ENCODE peak calls at places on chromosomes 3 and 15, in four cellular contexts. One of them, this sample, is unnamed.

GRCh38 chr3:24013843-24014242 is 68.8 kb downstream of the NR1D2 start:
- DNase-seq in ACHN: no peak
- DNase-seq in AG04450: no peak
- DNase-seq in stomach: no peak
- DNase-seq in this sample: no peak

GRCh38 chr3:129343643-129344360 is 65.1 kb downstream of the HMCES start:
- DNase-seq in ACHN: peak; percentile 32
- DNase-seq in AG04450: no peak
- DNase-seq in stomach: peak; percentile 56
- DNase-seq in this sample: no peak

GRCh38 chr3:33773627-33774026 is 24.8 kb upstream of the PDCD6IP start:
- DNase-seq in ACHN: no peak
- DNase-seq in AG04450: no peak
- DNase-seq in stomach: no peak
- DNase-seq in this sample: no peak

GRCh38 chr3:121698914-121699313 is 38.2 kb upstream of the HCLS1 start:
- DNase-seq in ACHN: no peak
- DNase-seq in AG04450: no peak
- DNase-seq in stomach: no peak
- DNase-seq in this sample: no peak

GRCh38 chr15:57559875-57560274 is 31.8 kb upstream of the MYZAP start:
- DNase-seq in ACHN: peak; percentile 52
- DNase-seq in AG04450: no peak
- DNase-seq in stomach: peak; percentile 84
- DNase-seq in this sample: no peak

GRCh38 chr3:30493912-30494311 is 112.5 kb upstream of the TGFBR2 start:
- DNase-seq in ACHN: no peak
- DNase-seq in AG04450: peak; percentile 37
- DNase-seq in stomach: no peak
- DNase-seq in this sample: no peak

GRCh38 chr15:67101981-67102929 is 36.9 kb downstream of the SMAD3 start:
- DNase-seq in ACHN: peak; percentile 45
- DNase-seq in AG04450: no peak
- DNase-seq in stomach: no peak
- DNase-seq in this sample: no peak

GRCh38 chr3:150739877-150740645 is 22.9 kb downstream of the SIAH2 start:
- DNase-seq in ACHN: no peak
- DNase-seq in AG04450: no peak
- DNase-seq in stomach: no peak
- DNase-seq in this sample: no peak

GRCh38 chr3:128906031-128906803 is 26.8 kb downstream of the ACAD9 start:
- DNase-seq in ACHN: no peak
- DNase-seq in AG04450: no peak
- DNase-seq in stomach: no peak
- DNase-seq in this sample: no peak

GRCh38 chr3:49410844-49411549 is 779 bp downstream of the RHOA start:
- DNase-seq in ACHN: peak; percentile 42
- DNase-seq in AG04450: no peak
- DNase-seq in stomach: no peak
- DNase-seq in this sample: no peak

GRCh38 chr3:71325715-71326114 is 257.8 kb downstream of the FOXP1 start:
- DNase-seq in ACHN: no peak
- DNase-seq in AG04450: no peak
- DNase-seq in stomach: no peak
- DNase-seq in this sample: no peak

GRCh38 chr3:50520849-50521248 is 17.4 kb upstream of the CACNA2D2 start:
- DNase-seq in ACHN: no peak
- DNase-seq in AG04450: no peak
- DNase-seq in stomach: no peak
- DNase-seq in this sample: no peak

GRCh38 chr3:9932843-9933560 is 632 bp upstream of the CRELD1 start:
- DNase-seq in ACHN: peak; percentile 82
- DNase-seq in AG04450: no peak
- DNase-seq in stomach: peak; percentile 83
- DNase-seq in this sample: peak; percentile 96

GRCh38 chr15:31276596-31277298 is 49.9 kb upstream of the KLF13 start:
- DNase-seq in ACHN: no peak
- DNase-seq in AG04450: no peak
- DNase-seq in stomach: peak; percentile 21
- DNase-seq in this sample: peak; percentile 79

GRCh38 chr3:7328339-7328738 is 467.4 kb downstream of the GRM7 start:
- DNase-seq in ACHN: no peak
- DNase-seq in AG04450: no peak
- DNase-seq in stomach: no peak
- DNase-seq in this sample: no peak

GRCh38 chr3:185981621-185982020 is 43.8 kb upstream of the TRA2B start:
- DNase-seq in ACHN: no peak
- DNase-seq in AG04450: no peak
- DNase-seq in stomach: no peak
- DNase-seq in this sample: no peak

GRCh38 chr3:52494446-52494845 is 692 bp upstream of the STAB1 start:
- DNase-seq in ACHN: no peak
- DNase-seq in AG04450: no peak
- DNase-seq in stomach: no peak
- DNase-seq in this sample: no peak

GRCh38 chr15:75731248-75732100 is 18.8 kb upstream of the CSPG4 start:
- DNase-seq in ACHN: no peak
- DNase-seq in AG04450: no peak
- DNase-seq in stomach: no peak
- DNase-seq in this sample: no peak

GRCh38 chr3:1292571-1292970 is 199.7 kb downstream of the CNTN6 start:
- DNase-seq in ACHN: no peak
- DNase-seq in AG04450: no peak
- DNase-seq in stomach: no peak
- DNase-seq in this sample: no peak

GRCh38 chr3:15815696-15816095 is 17.9 kb upstream of the ANKRD28 start:
- DNase-seq in ACHN: peak; percentile 63
- DNase-seq in AG04450: peak; percentile 54
- DNase-seq in stomach: no peak
- DNase-seq in this sample: no peak

GRCh38 chr15:27985099-27985498 is 114.0 kb downstream of the OCA2 start:
- DNase-seq in ACHN: no peak
- DNase-seq in AG04450: no peak
- DNase-seq in stomach: no peak
- DNase-seq in this sample: no peak

GRCh38 chr3:167973046-167973445 is 122.7 kb downstream of the GOLIM4 start:
- DNase-seq in ACHN: no peak
- DNase-seq in AG04450: no peak
- DNase-seq in stomach: no peak
- DNase-seq in this sample: no peak

GRCh38 chr3:45613781-45614180 is 19.2 kb downstream of the LIMD1 start:
- DNase-seq in ACHN: no peak
- DNase-seq in AG04450: no peak
- DNase-seq in stomach: no peak
- DNase-seq in this sample: no peak

GRCh38 chr3:59326246-59327024 is 276.6 kb upstream of the CFAP20DC start:
- DNase-seq in ACHN: peak; percentile 45
- DNase-seq in AG04450: no peak
- DNase-seq in stomach: no peak
- DNase-seq in this sample: no peak

GRCh38 chr3:173027429-173027828 is 113.6 kb downstream of the SPATA16 start:
- DNase-seq in ACHN: no peak
- DNase-seq in AG04450: no peak
- DNase-seq in stomach: no peak
- DNase-seq in this sample: no peak

GRCh38 chr3:132730891-132731580 is 8.8 kb upstream of the NPHP3 start:
- DNase-seq in ACHN: peak; percentile 54
- DNase-seq in AG04450: no peak
- DNase-seq in stomach: no peak
- DNase-seq in this sample: no peak